ENCODE peak calls at places on chromosomes 12 and 14, in nine cellular contexts. One of them, this sample, is unnamed. For H3K36me3, the result is how much of the 10 kb centered on the place peaks cover.

GRCh38 chr14:52071675-52072074 is 2.8 kb upstream of the NID2 start:
- DNase-seq in PC-9: no peak
- DNase-seq in uterus: no peak
- DNase-seq in transverse colon: no peak
- DNase-seq in Panc1: no peak
- DNase-seq in hepatocyte: no peak
- DNase-seq in HCT116: no peak
- DNase-seq in ovary: no peak
- DNase-seq in cardiac muscle cell: peak
- DNase-seq in this sample: no peak

GRCh38 chr12:128698573-128698972 is 125.2 kb downstream of the SLC15A4 start:
- DNase-seq in PC-9: no peak
- DNase-seq in uterus: no peak
- DNase-seq in transverse colon: no peak
- DNase-seq in Panc1: no peak
- DNase-seq in hepatocyte: no peak
- DNase-seq in HCT116: no peak
- DNase-seq in ovary: no peak
- DNase-seq in cardiac muscle cell: no peak
- DNase-seq in this sample: no peak

GRCh38 chr14:38971258-38971921 is 131.6 kb downstream of the SEC23A start:
- DNase-seq in PC-9: no peak
- DNase-seq in uterus: no peak
- DNase-seq in transverse colon: no peak
- DNase-seq in Panc1: no peak
- DNase-seq in hepatocyte: no peak
- DNase-seq in HCT116: no peak
- DNase-seq in ovary: no peak
- DNase-seq in cardiac muscle cell: no peak
- DNase-seq in this sample: no peak

GRCh38 chr12:25433581-25434325 is 119.3 kb downstream of the LMNTD1 start:
- DNase-seq in PC-9: no peak
- DNase-seq in uterus: no peak
- DNase-seq in transverse colon: no peak
- DNase-seq in Panc1: no peak
- DNase-seq in hepatocyte: peak
- DNase-seq in HCT116: no peak
- DNase-seq in ovary: no peak
- DNase-seq in cardiac muscle cell: no peak
- DNase-seq in this sample: no peak

GRCh38 chr12:1642513-1642912 is 13.5 kb downstream of the WNT5B start:
- DNase-seq in PC-9: no peak
- DNase-seq in uterus: no peak
- DNase-seq in transverse colon: no peak
- DNase-seq in Panc1: no peak
- DNase-seq in hepatocyte: peak
- DNase-seq in HCT116: no peak
- DNase-seq in ovary: no peak
- DNase-seq in cardiac muscle cell: no peak
- DNase-seq in this sample: no peak

GRCh38 chr12:24905431-24905830 is 43.5 kb downstream of the BCAT1 start:
- DNase-seq in PC-9: no peak
- DNase-seq in uterus: no peak
- DNase-seq in transverse colon: no peak
- DNase-seq in Panc1: no peak
- DNase-seq in hepatocyte: no peak
- DNase-seq in HCT116: no peak
- DNase-seq in ovary: no peak
- DNase-seq in cardiac muscle cell: no peak
- DNase-seq in this sample: no peak

GRCh38 chr12:52189376-52190174 is 2.2 kb downstream of the KRT80 start:
- DNase-seq in PC-9: no peak
- DNase-seq in uterus: no peak
- DNase-seq in transverse colon: no peak
- DNase-seq in Panc1: no peak
- DNase-seq in hepatocyte: no peak
- DNase-seq in HCT116: no peak
- DNase-seq in ovary: no peak
- DNase-seq in cardiac muscle cell: no peak
- DNase-seq in this sample: no peak

GRCh38 chr14:75200451-75200850 is 24.0 kb upstream of the TMED10 start:
- DNase-seq in PC-9: peak
- DNase-seq in uterus: no peak
- DNase-seq in transverse colon: peak
- DNase-seq in Panc1: no peak
- DNase-seq in hepatocyte: peak
- DNase-seq in HCT116: peak
- DNase-seq in ovary: no peak
- DNase-seq in cardiac muscle cell: no peak
- DNase-seq in this sample: peak

GRCh38 chr12:9969673-9970072 is 1.5 kb upstream of the CLEC12A start:
- DNase-seq in PC-9: no peak
- DNase-seq in uterus: no peak
- DNase-seq in transverse colon: no peak
- DNase-seq in Panc1: no peak
- DNase-seq in hepatocyte: no peak
- DNase-seq in HCT116: no peak
- DNase-seq in ovary: no peak
- DNase-seq in cardiac muscle cell: no peak
- DNase-seq in this sample: no peak

GRCh38 chr12:6178981-6179761 is 21.0 kb upstream of the CD9 start:
- DNase-seq in PC-9: no peak
- DNase-seq in uterus: no peak
- DNase-seq in transverse colon: no peak
- DNase-seq in Panc1: no peak
- DNase-seq in hepatocyte: no peak
- DNase-seq in HCT116: no peak
- DNase-seq in ovary: no peak
- DNase-seq in cardiac muscle cell: peak
- DNase-seq in this sample: no peak

GRCh38 chr12:25771062-25771461 is 187.4 kb upstream of the RASSF8 start:
- DNase-seq in PC-9: no peak
- DNase-seq in uterus: no peak
- DNase-seq in transverse colon: no peak
- DNase-seq in Panc1: no peak
- DNase-seq in hepatocyte: no peak
- DNase-seq in HCT116: no peak
- DNase-seq in ovary: no peak
- DNase-seq in cardiac muscle cell: no peak
- DNase-seq in this sample: no peak

GRCh38 chr12:92987362-92987761 is 58.3 kb upstream of the EEA1 start:
- DNase-seq in PC-9: no peak
- DNase-seq in uterus: no peak
- DNase-seq in transverse colon: no peak
- DNase-seq in Panc1: peak
- DNase-seq in hepatocyte: peak
- DNase-seq in HCT116: peak
- DNase-seq in ovary: no peak
- DNase-seq in cardiac muscle cell: peak
- DNase-seq in this sample: no peak

GRCh38 chr14:101025656-101026055 is 122.1 kb upstream of the RTL1 start:
- DNase-seq in PC-9: no peak
- DNase-seq in uterus: peak
- DNase-seq in transverse colon: no peak
- DNase-seq in Panc1: no peak
- DNase-seq in hepatocyte: no peak
- DNase-seq in HCT116: no peak
- DNase-seq in ovary: peak
- DNase-seq in cardiac muscle cell: no peak
- DNase-seq in this sample: no peak

GRCh38 chr14:58077621-58078020 is 74.4 kb downstream of the ARMH4 start:
- DNase-seq in PC-9: no peak
- DNase-seq in uterus: no peak
- DNase-seq in transverse colon: no peak
- DNase-seq in Panc1: no peak
- DNase-seq in hepatocyte: no peak
- DNase-seq in HCT116: no peak
- DNase-seq in ovary: no peak
- DNase-seq in cardiac muscle cell: no peak
- DNase-seq in this sample: no peak

GRCh38 chr14:70047598-70048312 is 141.0 kb downstream of the SLC8A3 start:
- DNase-seq in PC-9: no peak
- DNase-seq in uterus: no peak
- DNase-seq in transverse colon: no peak
- DNase-seq in Panc1: no peak
- DNase-seq in hepatocyte: peak
- DNase-seq in HCT116: no peak
- DNase-seq in ovary: no peak
- DNase-seq in cardiac muscle cell: no peak
- DNase-seq in this sample: no peak

GRCh38 chr12:14403711-14404164 is 38.3 kb downstream of the ATF7IP start:
- DNase-seq in PC-9: no peak
- DNase-seq in uterus: no peak
- DNase-seq in transverse colon: no peak
- DNase-seq in Panc1: no peak
- DNase-seq in hepatocyte: peak
- DNase-seq in HCT116: no peak
- DNase-seq in ovary: no peak
- DNase-seq in cardiac muscle cell: peak
- DNase-seq in this sample: peak

GRCh38 chr12:128040971-128041370 is 226.0 kb upstream of the TMEM132C start:
- DNase-seq in PC-9: no peak
- DNase-seq in uterus: no peak
- DNase-seq in transverse colon: no peak
- DNase-seq in Panc1: no peak
- DNase-seq in hepatocyte: no peak
- DNase-seq in HCT116: no peak
- DNase-seq in ovary: no peak
- DNase-seq in cardiac muscle cell: no peak
- DNase-seq in this sample: no peak

GRCh38 chr14:72678360-72678759 is 215.5 kb downstream of the DPF3 start:
- DNase-seq in PC-9: no peak
- DNase-seq in uterus: no peak
- DNase-seq in transverse colon: no peak
- DNase-seq in Panc1: no peak
- DNase-seq in hepatocyte: no peak
- DNase-seq in HCT116: no peak
- DNase-seq in ovary: no peak
- DNase-seq in cardiac muscle cell: no peak
- DNase-seq in this sample: no peak
- H3K36me3 ChIP-seq in PC-9: under half
- H3K36me3 ChIP-seq in uterus: under half
- H3K36me3 ChIP-seq in transverse colon: under half
- H3K36me3 ChIP-seq in Panc1: under half
- H3K36me3 ChIP-seq in hepatocyte: under half
- H3K36me3 ChIP-seq in HCT116: under half
- H3K36me3 ChIP-seq in ovary: under half
- H3K36me3 ChIP-seq in cardiac muscle cell: under half
- H3K36me3 ChIP-seq in this sample: under half

GRCh38 chr14:22474730-22475351 is 114.2 kb downstream of the DAD1 start:
- DNase-seq in PC-9: no peak
- DNase-seq in uterus: no peak
- DNase-seq in transverse colon: no peak
- DNase-seq in Panc1: no peak
- DNase-seq in hepatocyte: no peak
- DNase-seq in HCT116: no peak
- DNase-seq in ovary: no peak
- DNase-seq in cardiac muscle cell: no peak
- DNase-seq in this sample: no peak
- TF ChIP-seq CTCF in PC-9: no peak
- TF ChIP-seq CTCF in uterus: no peak
- TF ChIP-seq CTCF in transverse colon: no peak
- TF ChIP-seq CTCF in Panc1: no peak
- TF ChIP-seq CTCF in hepatocyte: no peak
- TF ChIP-seq CTCF in HCT116: no peak
- TF ChIP-seq CTCF in ovary: no peak
- TF ChIP-seq CTCF in cardiac muscle cell: no peak
- TF ChIP-seq CTCF in this sample: no peak

DNA sequence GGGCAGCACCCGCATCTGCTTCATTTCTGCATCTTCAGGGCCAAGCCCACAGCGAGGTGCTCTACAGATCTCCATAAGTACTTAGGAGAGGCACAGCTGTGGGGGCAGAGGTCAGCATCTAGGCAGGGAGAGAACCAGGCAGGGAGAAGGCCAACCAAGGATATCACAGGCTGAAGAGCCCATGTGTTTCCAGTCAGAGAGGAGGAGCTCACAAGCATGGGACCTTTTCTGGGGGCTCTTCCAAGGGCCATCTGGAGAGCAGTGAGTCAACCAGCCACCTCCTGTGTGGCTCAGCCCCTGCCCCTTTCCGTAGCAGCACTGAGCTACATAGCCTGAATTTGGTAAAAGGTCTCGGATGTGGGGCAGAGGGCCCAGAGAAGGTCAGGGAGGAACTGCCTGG is 78.5 kb downstream of the ARL6IP4 start:
- DNase-seq in PC-9: no peak
- DNase-seq in uterus: no peak
- DNase-seq in transverse colon: no peak
- DNase-seq in Panc1: no peak
- DNase-seq in hepatocyte: no peak
- DNase-seq in HCT116: no peak
- DNase-seq in ovary: no peak
- DNase-seq in cardiac muscle cell: no peak
- DNase-seq in this sample: no peak
- H3K4me3 ChIP-seq in PC-9: no peak
- H3K4me3 ChIP-seq in uterus: no peak
- H3K4me3 ChIP-seq in transverse colon: no peak
- H3K4me3 ChIP-seq in Panc1: no peak
- H3K4me3 ChIP-seq in hepatocyte: no peak
- H3K4me3 ChIP-seq in HCT116: no peak
- H3K4me3 ChIP-seq in ovary: no peak
- H3K4me3 ChIP-seq in cardiac muscle cell: no peak
- H3K4me3 ChIP-seq in this sample: no peak

GRCh38 chr12:69589082-69589481 is 3.8 kb downstream of the CCT2 start:
- DNase-seq in PC-9: no peak
- DNase-seq in uterus: no peak
- DNase-seq in transverse colon: no peak
- DNase-seq in Panc1: no peak
- DNase-seq in hepatocyte: no peak
- DNase-seq in HCT116: no peak
- DNase-seq in ovary: no peak
- DNase-seq in cardiac muscle cell: no peak
- DNase-seq in this sample: no peak

GRCh38 chr12:69585189-69586062 is at the start of gene CCT2:
- DNase-seq in PC-9: peak
- DNase-seq in uterus: peak
- DNase-seq in transverse colon: peak
- DNase-seq in Panc1: peak
- DNase-seq in hepatocyte: peak
- DNase-seq in HCT116: peak
- DNase-seq in ovary: peak
- DNase-seq in cardiac muscle cell: peak
- DNase-seq in this sample: peak

GRCh38 chr12:69583203-69583602 is 2.1 kb upstream of the CCT2 start:
- DNase-seq in PC-9: no peak
- DNase-seq in uterus: no peak
- DNase-seq in transverse colon: no peak
- DNase-seq in Panc1: no peak
- DNase-seq in hepatocyte: peak
- DNase-seq in HCT116: no peak
- DNase-seq in ovary: no peak
- DNase-seq in cardiac muscle cell: peak
- DNase-seq in this sample: no peak

DNA sequence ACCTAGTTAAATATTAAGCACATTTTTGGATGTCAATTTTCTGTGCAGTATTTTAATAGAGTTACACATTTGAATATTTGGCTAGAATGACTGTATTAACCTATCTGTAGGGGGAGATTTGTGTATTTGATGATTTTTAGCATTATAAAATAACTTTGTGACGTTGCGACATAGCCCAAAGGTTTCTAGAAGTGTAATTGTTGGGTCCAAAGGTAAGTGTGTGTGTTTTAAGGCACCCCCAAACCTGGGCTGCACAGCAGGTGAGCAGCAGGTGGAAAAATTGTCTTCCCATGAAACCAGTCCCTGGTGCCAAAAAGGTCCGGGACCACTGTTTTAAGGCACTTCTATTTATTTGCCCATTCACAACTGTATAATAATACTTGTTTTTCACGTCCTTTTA is 3.3 kb downstream of the CCT2 start:
- DNase-seq in PC-9: no peak
- DNase-seq in uterus: no peak
- DNase-seq in transverse colon: no peak
- DNase-seq in Panc1: no peak
- DNase-seq in hepatocyte: no peak
- DNase-seq in HCT116: no peak
- DNase-seq in ovary: no peak
- DNase-seq in cardiac muscle cell: no peak
- DNase-seq in this sample: no peak
- H3K36me3 ChIP-seq in PC-9: half or more
- H3K36me3 ChIP-seq in uterus: under half
- H3K36me3 ChIP-seq in transverse colon: under half
- H3K36me3 ChIP-seq in Panc1: half or more
- H3K36me3 ChIP-seq in hepatocyte: under half
- H3K36me3 ChIP-seq in HCT116: half or more
- H3K36me3 ChIP-seq in ovary: under half
- H3K36me3 ChIP-seq in cardiac muscle cell: half or more
- H3K36me3 ChIP-seq in this sample: under half

This sample was measured in mucosa of descending colon.